ENCODE peak calls at places on chromosomes 7 and 10, in seven cellular contexts. One of them, this sample, is unnamed.

GRCh38 chr10:65861249-65861648 is 1064.6 kb upstream of the LRRTM3 start:
- DNase-seq in GM12865: peak
- DNase-seq in progenitor cell of endocrine pancreas: no peak
- DNase-seq in OCI-LY7: no peak
- DNase-seq in kidney epithelial cell: peak
- DNase-seq in body of pancreas: no peak
- DNase-seq in cardiac fibroblast: no peak
- DNase-seq in this sample: no peak

GRCh38 chr7:1651897-1652296 is 18.2 kb upstream of the ELFN1 start:
- DNase-seq in GM12865: no peak
- DNase-seq in progenitor cell of endocrine pancreas: no peak
- DNase-seq in OCI-LY7: no peak
- DNase-seq in kidney epithelial cell: no peak
- DNase-seq in body of pancreas: no peak
- DNase-seq in cardiac fibroblast: no peak
- DNase-seq in this sample: no peak

GRCh38 chr7:55400191-55400590 is 35.1 kb downstream of the LANCL2 start:
- DNase-seq in GM12865: no peak
- DNase-seq in progenitor cell of endocrine pancreas: no peak
- DNase-seq in OCI-LY7: no peak
- DNase-seq in kidney epithelial cell: no peak
- DNase-seq in body of pancreas: no peak
- DNase-seq in cardiac fibroblast: no peak
- DNase-seq in this sample: no peak

GRCh38 chr7:150811-151221 is 41.6 kb upstream of the FAM20C start:
- DNase-seq in GM12865: no peak
- DNase-seq in progenitor cell of endocrine pancreas: no peak
- DNase-seq in OCI-LY7: no peak
- DNase-seq in kidney epithelial cell: peak
- DNase-seq in body of pancreas: no peak
- DNase-seq in cardiac fibroblast: no peak
- DNase-seq in this sample: no peak

GRCh38 chr7:51521649-51522048 is 205.0 kb upstream of the COBL start:
- DNase-seq in GM12865: no peak
- DNase-seq in progenitor cell of endocrine pancreas: no peak
- DNase-seq in OCI-LY7: no peak
- DNase-seq in kidney epithelial cell: no peak
- DNase-seq in body of pancreas: no peak
- DNase-seq in cardiac fibroblast: no peak
- DNase-seq in this sample: no peak

GRCh38 chr7:87345166-87345927 is at the start of gene CROT:
- DNase-seq in GM12865: peak
- DNase-seq in progenitor cell of endocrine pancreas: peak
- DNase-seq in OCI-LY7: peak
- DNase-seq in kidney epithelial cell: peak
- DNase-seq in body of pancreas: peak
- DNase-seq in cardiac fibroblast: peak
- DNase-seq in this sample: peak

GRCh38 chr10:4677296-4678021 is 148.5 kb upstream of the AKR1E2 start:
- DNase-seq in GM12865: no peak
- DNase-seq in progenitor cell of endocrine pancreas: no peak
- DNase-seq in OCI-LY7: no peak
- DNase-seq in kidney epithelial cell: no peak
- DNase-seq in body of pancreas: peak
- DNase-seq in cardiac fibroblast: peak
- DNase-seq in this sample: no peak

GRCh38 chr10:79185796-79186374 is 117.1 kb downstream of the ZMIZ1 start:
- DNase-seq in GM12865: no peak
- DNase-seq in progenitor cell of endocrine pancreas: no peak
- DNase-seq in OCI-LY7: no peak
- DNase-seq in kidney epithelial cell: no peak
- DNase-seq in body of pancreas: no peak
- DNase-seq in cardiac fibroblast: no peak
- DNase-seq in this sample: no peak

GRCh38 chr7:159136846-159137245 is 7.8 kb downstream of the VIPR2 start:
- DNase-seq in GM12865: no peak
- DNase-seq in progenitor cell of endocrine pancreas: no peak
- DNase-seq in OCI-LY7: no peak
- DNase-seq in kidney epithelial cell: no peak
- DNase-seq in body of pancreas: no peak
- DNase-seq in cardiac fibroblast: no peak
- DNase-seq in this sample: no peak

GRCh38 chr10:79268717-79269116 is 78.6 kb upstream of the PPIF start:
- DNase-seq in GM12865: no peak
- DNase-seq in progenitor cell of endocrine pancreas: no peak
- DNase-seq in OCI-LY7: no peak
- DNase-seq in kidney epithelial cell: no peak
- DNase-seq in body of pancreas: no peak
- DNase-seq in cardiac fibroblast: no peak
- DNase-seq in this sample: no peak

GRCh38 chr10:91909178-91909677 is at the start of gene FGFBP3:
- DNase-seq in GM12865: peak
- DNase-seq in progenitor cell of endocrine pancreas: peak
- DNase-seq in OCI-LY7: peak
- DNase-seq in kidney epithelial cell: no peak
- DNase-seq in body of pancreas: peak
- DNase-seq in cardiac fibroblast: peak
- DNase-seq in this sample: peak

GRCh38 chr7:28675429-28675828 is 263.1 kb downstream of the CREB5 start:
- DNase-seq in GM12865: no peak
- DNase-seq in progenitor cell of endocrine pancreas: no peak
- DNase-seq in OCI-LY7: no peak
- DNase-seq in kidney epithelial cell: no peak
- DNase-seq in body of pancreas: no peak
- DNase-seq in cardiac fibroblast: no peak
- DNase-seq in this sample: no peak

GRCh38 chr7:82291931-82292330 is 151.6 kb downstream of the CACNA2D1 start:
- DNase-seq in GM12865: no peak
- DNase-seq in progenitor cell of endocrine pancreas: no peak
- DNase-seq in OCI-LY7: no peak
- DNase-seq in kidney epithelial cell: no peak
- DNase-seq in body of pancreas: no peak
- DNase-seq in cardiac fibroblast: no peak
- DNase-seq in this sample: no peak

DNA sequence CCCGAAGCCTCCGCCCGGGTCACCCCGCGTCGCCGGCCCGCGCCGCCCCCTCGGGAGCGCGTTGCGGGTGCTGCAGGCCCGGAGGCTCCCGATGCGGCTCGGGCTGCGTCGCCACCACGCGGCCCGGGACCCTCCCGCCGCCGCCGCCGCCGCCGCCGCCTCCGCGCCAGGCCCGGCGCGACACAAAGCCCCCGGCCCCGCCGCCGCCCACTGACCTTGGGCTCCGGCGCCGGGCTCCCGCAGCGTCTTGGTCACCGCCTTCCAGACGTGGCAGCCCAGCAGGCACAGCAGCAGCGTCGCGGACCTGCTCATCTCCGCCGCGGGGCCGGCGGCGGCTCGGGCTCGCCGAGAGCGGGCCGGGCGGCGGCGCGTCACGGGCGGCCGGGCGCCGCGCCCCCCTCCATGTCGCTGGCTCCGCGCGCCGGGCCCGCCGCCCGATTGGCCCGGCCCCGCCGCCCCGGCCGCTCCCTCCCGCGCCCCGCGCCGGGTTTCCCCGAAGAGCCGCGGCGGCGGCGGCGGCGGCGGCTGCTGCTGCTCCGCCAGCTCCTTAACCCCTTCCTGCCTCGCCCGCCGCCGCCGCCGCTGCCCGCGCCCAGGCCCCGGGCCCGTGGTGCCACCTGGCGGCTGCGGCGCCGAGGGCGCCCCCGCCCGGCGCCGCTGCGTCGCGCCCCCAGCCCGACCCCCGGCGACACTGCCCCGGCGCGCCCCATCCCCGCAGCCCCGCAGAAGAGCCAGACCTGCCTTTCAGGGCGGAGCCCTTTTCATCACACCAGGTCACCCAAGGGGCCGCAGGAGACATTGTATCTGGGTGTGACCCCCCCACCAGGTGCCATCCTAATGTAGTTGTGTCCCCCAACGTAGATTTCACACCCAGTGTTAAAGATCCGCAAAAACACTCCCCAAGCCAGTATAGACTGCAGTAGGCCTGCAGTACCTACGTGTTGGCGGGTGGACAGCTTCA is at the start of gene FAM171A1:
- DNase-seq in GM12865: peak
- DNase-seq in progenitor cell of endocrine pancreas: peak
- DNase-seq in OCI-LY7: no peak
- DNase-seq in kidney epithelial cell: no peak
- DNase-seq in body of pancreas: peak
- DNase-seq in cardiac fibroblast: peak
- DNase-seq in this sample: peak
- TF ChIP-seq CTCF in GM12865: peak
- TF ChIP-seq CTCF in progenitor cell of endocrine pancreas: peak
- TF ChIP-seq CTCF in OCI-LY7: no peak
- TF ChIP-seq CTCF in kidney epithelial cell: no peak
- TF ChIP-seq CTCF in body of pancreas: peak
- TF ChIP-seq CTCF in cardiac fibroblast: peak
- TF ChIP-seq CTCF in this sample: peak

GRCh38 chr7:140062528-140063299 is at the start of gene PARP12:
- DNase-seq in GM12865: peak
- DNase-seq in progenitor cell of endocrine pancreas: peak
- DNase-seq in OCI-LY7: peak
- DNase-seq in kidney epithelial cell: peak
- DNase-seq in body of pancreas: peak
- DNase-seq in cardiac fibroblast: peak
- DNase-seq in this sample: peak
- TF ChIP-seq CTCF in GM12865: no peak
- TF ChIP-seq CTCF in progenitor cell of endocrine pancreas: no peak
- TF ChIP-seq CTCF in OCI-LY7: no peak
- TF ChIP-seq CTCF in kidney epithelial cell: no peak
- TF ChIP-seq CTCF in body of pancreas: no peak
- TF ChIP-seq CTCF in cardiac fibroblast: no peak
- TF ChIP-seq CTCF in this sample: no peak

GRCh38 chr7:44348300-44348699 is 22.9 kb upstream of the CAMK2B start:
- DNase-seq in GM12865: peak
- DNase-seq in progenitor cell of endocrine pancreas: no peak
- DNase-seq in OCI-LY7: peak
- DNase-seq in kidney epithelial cell: no peak
- DNase-seq in body of pancreas: no peak
- DNase-seq in cardiac fibroblast: peak
- DNase-seq in this sample: peak
- TF ChIP-seq CTCF in GM12865: peak
- TF ChIP-seq CTCF in progenitor cell of endocrine pancreas: peak
- TF ChIP-seq CTCF in OCI-LY7: peak
- TF ChIP-seq CTCF in kidney epithelial cell: peak
- TF ChIP-seq CTCF in body of pancreas: no peak
- TF ChIP-seq CTCF in cardiac fibroblast: peak
- TF ChIP-seq CTCF in this sample: peak

GRCh38 chr7:77460057-77460486 is 43.9 kb upstream of the GSAP start:
- DNase-seq in GM12865: no peak
- DNase-seq in progenitor cell of endocrine pancreas: no peak
- DNase-seq in OCI-LY7: peak
- DNase-seq in kidney epithelial cell: no peak
- DNase-seq in body of pancreas: no peak
- DNase-seq in cardiac fibroblast: no peak
- DNase-seq in this sample: no peak
- TF ChIP-seq CTCF in GM12865: peak
- TF ChIP-seq CTCF in progenitor cell of endocrine pancreas: peak
- TF ChIP-seq CTCF in OCI-LY7: peak
- TF ChIP-seq CTCF in kidney epithelial cell: no peak
- TF ChIP-seq CTCF in body of pancreas: peak
- TF ChIP-seq CTCF in cardiac fibroblast: peak
- TF ChIP-seq CTCF in this sample: no peak

GRCh38 chr7:36987363-36987724 is 263.1 kb upstream of the AOAH start:
- DNase-seq in GM12865: no peak
- DNase-seq in progenitor cell of endocrine pancreas: no peak
- DNase-seq in OCI-LY7: no peak
- DNase-seq in kidney epithelial cell: no peak
- DNase-seq in body of pancreas: no peak
- DNase-seq in cardiac fibroblast: no peak
- DNase-seq in this sample: no peak
- TF ChIP-seq CTCF in GM12865: no peak
- TF ChIP-seq CTCF in progenitor cell of endocrine pancreas: no peak
- TF ChIP-seq CTCF in OCI-LY7: no peak
- TF ChIP-seq CTCF in kidney epithelial cell: no peak
- TF ChIP-seq CTCF in body of pancreas: no peak
- TF ChIP-seq CTCF in cardiac fibroblast: no peak
- TF ChIP-seq CTCF in this sample: no peak

This sample was measured in GM13976.